ENCODE peak calls at places on chromosomes 2 and 18, in nine cellular contexts. D is T follicular helper cell; E is AG04449; N is AML-193; F is neural crest cell; W is NCI-H1417 treated with DMSO at 0.1 percent for 48 hours; Y is stimulated activated CD4-positive, alpha-beta T cell treated with anti-CD3 and anti-CD28 coated beads, Interleukin-1b, Interleukin-23, amount 100 ng/mL, for 1 hour; J is epithelial cell of esophagus; X is cardiac fibroblast. S is an unnamed sample.

GRCh38 chr2:149418065-149418464 is 87.7 kb downstream of the LYPD6 start:
- DNase-seq in D (no peak), E (no peak), N (no peak), F (no peak), W (no peak), Y (no peak), J (peak; percentile 41), X (no peak), S (no peak)

GRCh38 chr2:215862211-215862610 is 151.1 kb downstream of the MREG start:
- DNase-seq in D (no peak), E (no peak), N (no peak), F (no peak), W (no peak), Y (no peak), J (no peak), X (peak; percentile 51), S (no peak)

GRCh38 chr2:163664610-163665009 is 71.2 kb downstream of the FIGN start:
- DNase-seq in D (no peak), E (peak; percentile 52), N (no peak), F (no peak), W (no peak), Y (no peak), J (peak; percentile 27), X (peak; percentile 78), S (no peak)

GRCh38 chr2:195810340-195811098 is 153.5 kb downstream of the SLC39A10 start:
- DNase-seq in D (no peak), E (no peak), N (no peak), F (no peak), W (no peak), Y (no peak), J (peak; percentile 6), X (no peak), S (no peak)

GRCh38 chr18:7514796-7515440 is 52.2 kb upstream of the PTPRM start:
- DNase-seq in D (no peak), E (no peak), N (no peak), F (no peak), W (no peak), Y (no peak), J (peak; percentile 52), X (peak; percentile 10), S (no peak)

GRCh38 chr2:6975988-6976387 is 58.8 kb downstream of the RNF144A start:
- DNase-seq in D (no peak), E (no peak), N (no peak), F (no peak), W (no peak), Y (no peak), J (peak; percentile 32), X (no peak), S (no peak)

GRCh38 chr2:70728128-70728527 is 39.9 kb downstream of the ADD2 start:
- DNase-seq in D (no peak), E (no peak), N (no peak), F (no peak), W (no peak), Y (no peak), J (peak; percentile 35), X (no peak), S (no peak)

GRCh38 chr2:149731112-149731511 is 143.5 kb upstream of the MMADHC start:
- DNase-seq in D (no peak), E (no peak), N (no peak), F (no peak), W (no peak), Y (no peak), J (no peak), X (peak; percentile 91), S (no peak)

GRCh38 chr2:168312036-168312822 is 64.8 kb upstream of the STK39 start:
- DNase-seq in D (no peak), E (no peak), N (no peak), F (no peak), W (no peak), Y (no peak), J (no peak), X (no peak), S (no peak)

GRCh38 chr18:13267517-13267916 is 49.0 kb downstream of the LDLRAD4 start:
- DNase-seq in D (no peak), E (no peak), N (no peak), F (no peak), W (no peak), Y (no peak), J (no peak), X (no peak), S (no peak)

GRCh38 chr2:33021542-33022259 is 74.9 kb downstream of the LTBP1 start:
- DNase-seq in D (no peak), E (peak; percentile 65), N (no peak), F (no peak), W (no peak), Y (no peak), J (peak; percentile 9), X (peak; percentile 68), S (no peak)

GRCh38 chr2:108364676-108365297 is 13.0 kb upstream of the SULT1C4 start:
- DNase-seq in D (no peak), E (no peak), N (no peak), F (no peak), W (no peak), Y (no peak), J (peak; percentile 63), X (no peak), S (no peak)

GRCh38 chr2:57656198-57656597 is 390.4 kb upstream of the VRK2 start:
- DNase-seq in D (no peak), E (no peak), N (no peak), F (no peak), W (no peak), Y (no peak), J (no peak), X (no peak), S (no peak)

GRCh38 chr2:209368924-209369323 is 54.9 kb upstream of the MAP2 start:
- DNase-seq in D (no peak), E (peak; percentile 89), N (no peak), F (no peak), W (no peak), Y (no peak), J (peak; percentile 99), X (peak; percentile 92), S (peak; percentile 39)

GRCh38 chr2:156598563-156598962 is 162.4 kb downstream of the GPD2 start:
- DNase-seq in D (no peak), E (no peak), N (no peak), F (no peak), W (no peak), Y (no peak), J (no peak), X (no peak), S (no peak)

GRCh38 chr2:15687720-15688119 is 96.1 kb downstream of the DDX1 start:
- DNase-seq in D (no peak), E (no peak), N (no peak), F (no peak), W (no peak), Y (no peak), J (no peak), X (no peak), S (no peak)

GRCh38 chr2:72325592-72326422 is 178.1 kb upstream of the CYP26B1 start:
- DNase-seq in D (no peak), E (no peak), N (no peak), F (no peak), W (no peak), Y (no peak), J (no peak), X (peak; percentile 15), S (peak; percentile 48)

GRCh38 chr2:59756145-59756544 is 797.3 kb downstream of the BCL11A start:
- DNase-seq in D (no peak), E (no peak), N (no peak), F (no peak), W (no peak), Y (no peak), J (no peak), X (no peak), S (no peak)

GRCh38 chr2:175824243-175824642 is 177.8 kb downstream of the LNPK start:
- DNase-seq in D (no peak), E (no peak), N (no peak), F (no peak), W (no peak), Y (no peak), J (no peak), X (no peak), S (no peak)

GRCh38 chr2:144596074-144596871 is 76.4 kb upstream of the ZEB2 start:
- DNase-seq in D (no peak), E (no peak), N (no peak), F (peak; percentile 19), W (no peak), Y (no peak), J (peak; percentile 65), X (peak; percentile 67), S (no peak)

GRCh38 chr18:42860011-42860410 is 255.5 kb downstream of the RIT2 start:
- DNase-seq in D (no peak), E (no peak), N (no peak), F (no peak), W (no peak), Y (no peak), J (peak; percentile 0), X (peak; percentile 65), S (no peak)

GRCh38 chr2:123085479-123085878 is 939.6 kb upstream of the CNTNAP5 start:
- DNase-seq in D (no peak), E (no peak), N (no peak), F (no peak), W (no peak), Y (no peak), J (no peak), X (no peak), S (no peak)

GRCh38 chr2:64617631-64618151 is 36.0 kb downstream of the SERTAD2 start:
- DNase-seq in D (no peak), E (no peak), N (no peak), F (no peak), W (no peak), Y (no peak), J (no peak), X (no peak), S (no peak)

GRCh38 chr2:112958428-112959108 is 19.2 kb upstream of the IL36G start:
- DNase-seq in D (no peak), E (no peak), N (peak; percentile 54), F (peak; percentile 17), W (no peak), Y (no peak), J (peak; percentile 76), X (peak; percentile 71), S (peak; percentile 62)

GRCh38 chr2:188524519-188525113 is 232.9 kb downstream of the GULP1 start:
- DNase-seq in D (no peak), E (peak; percentile 17), N (peak; percentile 54), F (peak; percentile 38), W (no peak), Y (no peak), J (peak; percentile 54), X (peak; percentile 81), S (peak; percentile 19)

GRCh38 chr18:51666717-51667320 is 469.3 kb upstream of the MEX3C start:
- DNase-seq in D (no peak), E (peak; percentile 1), N (no peak), F (no peak), W (no peak), Y (no peak), J (peak; percentile 44), X (peak; percentile 67), S (no peak)

GRCh38 chr18:54740146-54740844 is 88.0 kb upstream of the RAB27B start:
- DNase-seq in D (no peak), E (no peak), N (no peak), F (no peak), W (no peak), Y (no peak), J (peak; percentile 73), X (peak; percentile 49), S (no peak)

GRCh38 chr2:28801726-28802125 is 8.9 kb upstream of the SPDYA start:
- DNase-seq in D (no peak), E (no peak), N (no peak), F (no peak), W (no peak), Y (no peak), J (peak; percentile 80), X (peak; percentile 23), S (no peak)

GRCh38 chr2:238913931-238914647 is 66.2 kb downstream of the TWIST2 start:
- DNase-seq in D (no peak), E (no peak), N (no peak), F (no peak), W (no peak), Y (no peak), J (no peak), X (no peak), S (no peak)

GRCh38 chr2:183868707-183869106 is 729.6 kb upstream of the ZNF804A start:
- DNase-seq in D (no peak), E (no peak), N (no peak), F (no peak), W (no peak), Y (no peak), J (peak; percentile 85), X (peak; percentile 11), S (no peak)

S was measured in HEK293T.